ENCODE peak calls at places on chromosomes 16 and 17, in nine cellular contexts. One of them, this sample, is unnamed.

GRCh38 chr17:74289688-74290087 is 15.7 kb downstream of the DNAI2 start:
- DNase-seq in mucosa of descending colon: no peak
- DNase-seq in neuronal stem cell: no peak
- DNase-seq in cardiac muscle cell: no peak
- DNase-seq in body of pancreas: no peak
- DNase-seq in iPS DF 6.9: no peak
- DNase-seq in GM23248: no peak
- DNase-seq in stomach: no peak
- DNase-seq in psoas muscle: no peak
- DNase-seq in this sample: no peak

GRCh38 chr17:60102632-60103047 is 23.9 kb upstream of the HEATR6 start:
- DNase-seq in GM23248: peak; percentile 78
- DNase-seq in iPS DF 6.9: no peak
- DNase-seq in neuronal stem cell: no peak
- DNase-seq in cardiac muscle cell: peak; percentile 58
- DNase-seq in mucosa of descending colon: peak; percentile 27
- DNase-seq in psoas muscle: peak; percentile 54
- DNase-seq in stomach: no peak
- DNase-seq in body of pancreas: no peak
- DNase-seq in this sample: peak; percentile 38

GRCh38 chr16:73068546-73069401 is 20.8 kb upstream of the ZFHX3 start:
- DNase-seq in mucosa of descending colon: peak; percentile 46
- DNase-seq in psoas muscle: peak; percentile 93
- DNase-seq in cardiac muscle cell: peak; percentile 94
- DNase-seq in body of pancreas: peak; percentile 57
- DNase-seq in neuronal stem cell: no peak
- DNase-seq in iPS DF 6.9: no peak
- DNase-seq in GM23248: peak; percentile 95
- DNase-seq in stomach: no peak
- DNase-seq in this sample: no peak

GRCh38 chr17:9132944-9133610 is 111.8 kb downstream of the NTN1 start:
- DNase-seq in psoas muscle: no peak
- DNase-seq in mucosa of descending colon: no peak
- DNase-seq in stomach: peak; percentile 28
- DNase-seq in neuronal stem cell: no peak
- DNase-seq in body of pancreas: no peak
- DNase-seq in GM23248: no peak
- DNase-seq in cardiac muscle cell: no peak
- DNase-seq in iPS DF 6.9: no peak
- DNase-seq in this sample: no peak

GRCh38 chr16:89525146-89525913 is 17.1 kb downstream of the SPG7 start:
- DNase-seq in psoas muscle: peak; percentile 83
- DNase-seq in body of pancreas: no peak
- DNase-seq in iPS DF 6.9: no peak
- DNase-seq in GM23248: no peak
- DNase-seq in stomach: no peak
- DNase-seq in cardiac muscle cell: no peak
- DNase-seq in neuronal stem cell: no peak
- DNase-seq in mucosa of descending colon: no peak
- DNase-seq in this sample: no peak

GRCh38 chr16:10509534-10510025 is 70.8 kb downstream of the EMP2 start:
- DNase-seq in neuronal stem cell: peak; percentile 75
- DNase-seq in stomach: peak; percentile 54
- DNase-seq in iPS DF 6.9: peak; percentile 82
- DNase-seq in GM23248: peak; percentile 85
- DNase-seq in psoas muscle: no peak
- DNase-seq in body of pancreas: peak; percentile 72
- DNase-seq in cardiac muscle cell: peak; percentile 88
- DNase-seq in mucosa of descending colon: peak; percentile 54
- DNase-seq in this sample: peak; percentile 92

GRCh38 chr16:27427538-27427937 is 25.6 kb downstream of the IL21R start:
- DNase-seq in mucosa of descending colon: no peak
- DNase-seq in stomach: peak; percentile 19
- DNase-seq in iPS DF 6.9: no peak
- DNase-seq in GM23248: no peak
- DNase-seq in body of pancreas: no peak
- DNase-seq in neuronal stem cell: no peak
- DNase-seq in psoas muscle: no peak
- DNase-seq in cardiac muscle cell: no peak
- DNase-seq in this sample: no peak

GRCh38 chr17:43722921-43723665 is 35.5 kb downstream of the SOST start:
- DNase-seq in psoas muscle: no peak
- DNase-seq in mucosa of descending colon: no peak
- DNase-seq in iPS DF 6.9: no peak
- DNase-seq in neuronal stem cell: no peak
- DNase-seq in cardiac muscle cell: no peak
- DNase-seq in stomach: no peak
- DNase-seq in GM23248: no peak
- DNase-seq in body of pancreas: peak; percentile 47
- DNase-seq in this sample: no peak

GRCh38 chr17:32529604-32530003 is 42.8 kb downstream of the CDK5R1 start:
- DNase-seq in mucosa of descending colon: no peak
- DNase-seq in psoas muscle: no peak
- DNase-seq in iPS DF 6.9: no peak
- DNase-seq in cardiac muscle cell: peak; percentile 34
- DNase-seq in stomach: no peak
- DNase-seq in body of pancreas: peak; percentile 25
- DNase-seq in neuronal stem cell: no peak
- DNase-seq in GM23248: no peak
- DNase-seq in this sample: no peak

GRCh38 chr16:86857807-86858206 is 279.5 kb downstream of the FOXL1 start:
- DNase-seq in body of pancreas: no peak
- DNase-seq in iPS DF 6.9: no peak
- DNase-seq in cardiac muscle cell: no peak
- DNase-seq in neuronal stem cell: no peak
- DNase-seq in mucosa of descending colon: no peak
- DNase-seq in stomach: no peak
- DNase-seq in psoas muscle: no peak
- DNase-seq in GM23248: no peak
- DNase-seq in this sample: no peak

GRCh38 chr16:85611205-85611454 is 2.0 kb upstream of the GSE1 start:
- DNase-seq in mucosa of descending colon: no peak
- DNase-seq in psoas muscle: peak; percentile 78
- DNase-seq in cardiac muscle cell: peak; percentile 20
- DNase-seq in body of pancreas: no peak
- DNase-seq in GM23248: peak; percentile 61
- DNase-seq in neuronal stem cell: no peak
- DNase-seq in iPS DF 6.9: no peak
- DNase-seq in stomach: no peak
- DNase-seq in this sample: no peak

GRCh38 chr17:65085397-65085796 is 28.9 kb upstream of the GNA13 start:
- DNase-seq in body of pancreas: no peak
- DNase-seq in psoas muscle: no peak
- DNase-seq in neuronal stem cell: no peak
- DNase-seq in iPS DF 6.9: no peak
- DNase-seq in cardiac muscle cell: peak; percentile 35
- DNase-seq in stomach: no peak
- DNase-seq in GM23248: no peak
- DNase-seq in mucosa of descending colon: no peak
- DNase-seq in this sample: no peak

GRCh38 chr17:77501101-77501566 is 360.4 kb downstream of the SEC14L1 start:
- DNase-seq in neuronal stem cell: no peak
- DNase-seq in GM23248: peak; percentile 57
- DNase-seq in mucosa of descending colon: no peak
- DNase-seq in cardiac muscle cell: peak; percentile 35
- DNase-seq in iPS DF 6.9: no peak
- DNase-seq in stomach: no peak
- DNase-seq in psoas muscle: peak; percentile 48
- DNase-seq in body of pancreas: no peak
- DNase-seq in this sample: no peak

GRCh38 chr17:37672545-37673078 is 29.4 kb upstream of the DDX52 start:
- DNase-seq in GM23248: peak; percentile 50
- DNase-seq in neuronal stem cell: no peak
- DNase-seq in stomach: no peak
- DNase-seq in iPS DF 6.9: no peak
- DNase-seq in psoas muscle: no peak
- DNase-seq in mucosa of descending colon: no peak
- DNase-seq in cardiac muscle cell: no peak
- DNase-seq in body of pancreas: no peak
- DNase-seq in this sample: no peak

GRCh38 chr16:56029026-56029425 is 153.9 kb upstream of the CES5A start:
- DNase-seq in iPS DF 6.9: no peak
- DNase-seq in GM23248: no peak
- DNase-seq in neuronal stem cell: no peak
- DNase-seq in stomach: no peak
- DNase-seq in cardiac muscle cell: no peak
- DNase-seq in mucosa of descending colon: no peak
- DNase-seq in body of pancreas: no peak
- DNase-seq in psoas muscle: no peak
- DNase-seq in this sample: no peak

GRCh38 chr17:27536781-27537180 is 80.5 kb downstream of the KSR1 start:
- DNase-seq in psoas muscle: no peak
- DNase-seq in mucosa of descending colon: no peak
- DNase-seq in cardiac muscle cell: no peak
- DNase-seq in neuronal stem cell: no peak
- DNase-seq in GM23248: no peak
- DNase-seq in stomach: no peak
- DNase-seq in iPS DF 6.9: no peak
- DNase-seq in body of pancreas: no peak
- DNase-seq in this sample: no peak

GRCh38 chr17:27538156-27538955 is 82.1 kb downstream of the KSR1 start:
- DNase-seq in stomach: no peak
- DNase-seq in GM23248: peak; percentile 36
- DNase-seq in body of pancreas: no peak
- DNase-seq in neuronal stem cell: no peak
- DNase-seq in psoas muscle: no peak
- DNase-seq in mucosa of descending colon: no peak
- DNase-seq in iPS DF 6.9: no peak
- DNase-seq in cardiac muscle cell: no peak
- DNase-seq in this sample: no peak

GRCh38 chr17:27535178-27535928 is 79.1 kb downstream of the KSR1 start:
- DNase-seq in GM23248: peak; percentile 20
- DNase-seq in stomach: no peak
- DNase-seq in psoas muscle: no peak
- DNase-seq in mucosa of descending colon: peak; percentile 60
- DNase-seq in neuronal stem cell: no peak
- DNase-seq in iPS DF 6.9: no peak
- DNase-seq in cardiac muscle cell: no peak
- DNase-seq in body of pancreas: no peak
- DNase-seq in this sample: peak; percentile 92

GRCh38 chr17:27533874-27534815 is 77.9 kb downstream of the KSR1 start:
- DNase-seq in GM23248: peak; percentile 90
- DNase-seq in cardiac muscle cell: peak; percentile 66
- DNase-seq in stomach: no peak
- DNase-seq in neuronal stem cell: no peak
- DNase-seq in body of pancreas: no peak
- DNase-seq in iPS DF 6.9: no peak
- DNase-seq in psoas muscle: no peak
- DNase-seq in mucosa of descending colon: no peak
- DNase-seq in this sample: no peak

GRCh38 chr17:27535975-27536374 is 79.7 kb downstream of the KSR1 start:
- DNase-seq in neuronal stem cell: no peak
- DNase-seq in psoas muscle: no peak
- DNase-seq in body of pancreas: no peak
- DNase-seq in iPS DF 6.9: no peak
- DNase-seq in mucosa of descending colon: peak; percentile 19
- DNase-seq in GM23248: peak; percentile 12
- DNase-seq in stomach: no peak
- DNase-seq in cardiac muscle cell: no peak
- DNase-seq in this sample: no peak
- H3K4me1 ChIP-seq in neuronal stem cell: peaks cover 9% of the 10 kb centered on the region
- H3K4me1 ChIP-seq in psoas muscle: peaks cover 14% of the 10 kb centered on the region
- H3K4me1 ChIP-seq in body of pancreas: peaks cover 92% of the 10 kb centered on the region
- H3K4me1 ChIP-seq in iPS DF 6.9: peaks cover 9% of the 10 kb centered on the region
- H3K4me1 ChIP-seq in mucosa of descending colon: peaks cover 47% of the 10 kb centered on the region
- H3K4me1 ChIP-seq in GM23248: peaks cover 38% of the 10 kb centered on the region
- H3K4me1 ChIP-seq in stomach: peaks cover 23% of the 10 kb centered on the region
- H3K4me1 ChIP-seq in cardiac muscle cell: peaks cover 9% of the 10 kb centered on the region
- H3K4me1 ChIP-seq in this sample: peaks cover 7% of the 10 kb centered on the region

GRCh38 chr17:2755941-2756724 is 6.7 kb upstream of the CCDC92B start:
- DNase-seq in mucosa of descending colon: no peak
- DNase-seq in GM23248: peak; percentile 26
- DNase-seq in body of pancreas: peak; percentile 49
- DNase-seq in iPS DF 6.9: no peak
- DNase-seq in neuronal stem cell: peak; percentile 48
- DNase-seq in cardiac muscle cell: no peak
- DNase-seq in psoas muscle: no peak
- DNase-seq in stomach: no peak
- DNase-seq in this sample: no peak
- H3K4me3 ChIP-seq in mucosa of descending colon: peak overlapping the region; percentile 24
- H3K4me3 ChIP-seq in GM23248: no peak overlapping the region
- H3K4me3 ChIP-seq in body of pancreas: peak overlapping the region; percentile 22
- H3K4me3 ChIP-seq in iPS DF 6.9: peak overlapping the region; percentile 53
- H3K4me3 ChIP-seq in neuronal stem cell: no peak overlapping the region
- H3K4me3 ChIP-seq in cardiac muscle cell: peak overlapping the region; percentile 35
- H3K4me3 ChIP-seq in psoas muscle: peak overlapping the region; percentile 49
- H3K4me3 ChIP-seq in stomach: peak overlapping the region; percentile 47
- H3K4me3 ChIP-seq in this sample: peak overlapping the region; percentile 55

GRCh38 chr17:3957735-3958134 is 6.5 kb downstream of the ATP2A3 start:
- DNase-seq in stomach: no peak
- DNase-seq in iPS DF 6.9: no peak
- DNase-seq in GM23248: no peak
- DNase-seq in mucosa of descending colon: no peak
- DNase-seq in body of pancreas: no peak
- DNase-seq in cardiac muscle cell: no peak
- DNase-seq in neuronal stem cell: no peak
- DNase-seq in psoas muscle: no peak
- DNase-seq in this sample: no peak

GRCh38 chr17:3959921-3960601 is 4.2 kb downstream of the ATP2A3 start:
- DNase-seq in neuronal stem cell: no peak
- DNase-seq in cardiac muscle cell: no peak
- DNase-seq in psoas muscle: no peak
- DNase-seq in mucosa of descending colon: peak; percentile 32
- DNase-seq in iPS DF 6.9: no peak
- DNase-seq in stomach: no peak
- DNase-seq in body of pancreas: no peak
- DNase-seq in GM23248: no peak
- DNase-seq in this sample: no peak

GRCh38 chr17:3960764-3961163 is 3.5 kb downstream of the ATP2A3 start:
- DNase-seq in psoas muscle: no peak
- DNase-seq in body of pancreas: peak; percentile 62
- DNase-seq in GM23248: peak; percentile 34
- DNase-seq in mucosa of descending colon: peak; percentile 58
- DNase-seq in neuronal stem cell: no peak
- DNase-seq in cardiac muscle cell: peak; percentile 59
- DNase-seq in iPS DF 6.9: no peak
- DNase-seq in stomach: no peak
- DNase-seq in this sample: peak; percentile 49

GRCh38 chr17:3958200-3958599 is 6.0 kb downstream of the ATP2A3 start:
- DNase-seq in GM23248: no peak
- DNase-seq in neuronal stem cell: no peak
- DNase-seq in body of pancreas: no peak
- DNase-seq in stomach: no peak
- DNase-seq in cardiac muscle cell: no peak
- DNase-seq in psoas muscle: no peak
- DNase-seq in mucosa of descending colon: no peak
- DNase-seq in iPS DF 6.9: no peak
- DNase-seq in this sample: no peak

GRCh38 chr17:3959295-3959899 is 4.8 kb downstream of the ATP2A3 start:
- DNase-seq in cardiac muscle cell: peak; percentile 14
- DNase-seq in stomach: peak; percentile 66
- DNase-seq in psoas muscle: no peak
- DNase-seq in iPS DF 6.9: no peak
- DNase-seq in GM23248: peak; percentile 55
- DNase-seq in mucosa of descending colon: peak; percentile 82
- DNase-seq in body of pancreas: peak; percentile 73
- DNase-seq in neuronal stem cell: no peak
- DNase-seq in this sample: peak; percentile 54
- H3K4me1 ChIP-seq in cardiac muscle cell: peaks cover 15% of the 10 kb centered on the region
- H3K4me1 ChIP-seq in stomach: peaks cover 31% of the 10 kb centered on the region
- H3K4me1 ChIP-seq in psoas muscle: peaks cover 5% of the 10 kb centered on the region
- H3K4me1 ChIP-seq in iPS DF 6.9: peaks cover 8% of the 10 kb centered on the region
- H3K4me1 ChIP-seq in GM23248: no peaks in the 10 kb centered on the region
- H3K4me1 ChIP-seq in mucosa of descending colon: peaks cover 44% of the 10 kb centered on the region
- H3K4me1 ChIP-seq in body of pancreas: peaks cover 47% of the 10 kb centered on the region
- H3K4me1 ChIP-seq in neuronal stem cell: no peaks in the 10 kb centered on the region
- H3K4me1 ChIP-seq in this sample: peaks cover 2% of the 10 kb centered on the region

GRCh38 chr16:68086860-68087268 is 1.7 kb downstream of the NFATC3 start:
- DNase-seq in neuronal stem cell: no peak
- DNase-seq in iPS DF 6.9: no peak
- DNase-seq in body of pancreas: no peak
- DNase-seq in cardiac muscle cell: no peak
- DNase-seq in stomach: no peak
- DNase-seq in GM23248: peak; percentile 53
- DNase-seq in psoas muscle: no peak
- DNase-seq in mucosa of descending colon: no peak
- DNase-seq in this sample: no peak
- H3K4me3 ChIP-seq in neuronal stem cell: peak overlapping the region; percentile 96
- H3K4me3 ChIP-seq in iPS DF 6.9: no peak overlapping the region
- H3K4me3 ChIP-seq in body of pancreas: peak overlapping the region; percentile 94
- H3K4me3 ChIP-seq in cardiac muscle cell: peak overlapping the region; percentile 81
- H3K4me3 ChIP-seq in stomach: peak overlapping the region; percentile 83
- H3K4me3 ChIP-seq in GM23248: peak overlapping the region; percentile 95
- H3K4me3 ChIP-seq in psoas muscle: peak overlapping the region; percentile 87
- H3K4me3 ChIP-seq in mucosa of descending colon: no peak overlapping the region
- H3K4me3 ChIP-seq in this sample: peak overlapping the region; percentile 99